ENCODE peak calls at places on chromosome 11, in five cellular contexts. One of them, this sample, is unnamed.

GRCh38 chr11:77590194-77590591 is 440 bp downstream of the AQP11 start:
- DNase-seq in lower leg skin: no peak
- DNase-seq in bronchial epithelial cell: peak; percentile 44
- DNase-seq in thoracic aorta: no peak
- DNase-seq in omental fat pad: no peak
- DNase-seq in this sample: no peak

GRCh38 chr11:109680127-109680526 is 258.1 kb downstream of the C11orf87 start:
- DNase-seq in lower leg skin: no peak
- DNase-seq in bronchial epithelial cell: peak; percentile 69
- DNase-seq in thoracic aorta: no peak
- DNase-seq in omental fat pad: no peak
- DNase-seq in this sample: no peak

GRCh38 chr11:78336877-78337553 is 80.6 kb downstream of the GAB2 start:
- DNase-seq in lower leg skin: no peak
- DNase-seq in bronchial epithelial cell: no peak
- DNase-seq in thoracic aorta: no peak
- DNase-seq in omental fat pad: no peak
- DNase-seq in this sample: no peak

GRCh38 chr11:65384301-65384889 is 1.9 kb upstream of the SLC25A45 start:
- DNase-seq in lower leg skin: no peak
- DNase-seq in bronchial epithelial cell: no peak
- DNase-seq in thoracic aorta: no peak
- DNase-seq in omental fat pad: no peak
- DNase-seq in this sample: no peak

GRCh38 chr11:10255388-10256125 is 38.5 kb downstream of the SBF2 start:
- DNase-seq in lower leg skin: no peak
- DNase-seq in bronchial epithelial cell: no peak
- DNase-seq in thoracic aorta: no peak
- DNase-seq in omental fat pad: no peak
- DNase-seq in this sample: no peak

GRCh38 chr11:57336111-57336666 is 497 bp upstream of the SSRP1 start:
- DNase-seq in lower leg skin: no peak
- DNase-seq in bronchial epithelial cell: no peak
- DNase-seq in thoracic aorta: no peak
- DNase-seq in omental fat pad: no peak
- DNase-seq in this sample: no peak

GRCh38 chr11:15607361-15608036 is 492.8 kb downstream of the INSC start:
- DNase-seq in lower leg skin: no peak
- DNase-seq in bronchial epithelial cell: no peak
- DNase-seq in thoracic aorta: no peak
- DNase-seq in omental fat pad: no peak
- DNase-seq in this sample: no peak

GRCh38 chr11:58830693-58831301 is 13.7 kb downstream of the GLYATL2 start:
- DNase-seq in lower leg skin: no peak
- DNase-seq in bronchial epithelial cell: no peak
- DNase-seq in thoracic aorta: no peak
- DNase-seq in omental fat pad: no peak
- DNase-seq in this sample: no peak

GRCh38 chr11:86671386-86672006 is 920 bp downstream of the ME3 start:
- DNase-seq in lower leg skin: peak; percentile 96
- DNase-seq in bronchial epithelial cell: no peak
- DNase-seq in thoracic aorta: no peak
- DNase-seq in omental fat pad: peak; percentile 51
- DNase-seq in this sample: no peak

GRCh38 chr11:64406221-64406946 is 47.4 kb downstream of the RPS6KA4 start:
- DNase-seq in lower leg skin: no peak
- DNase-seq in bronchial epithelial cell: no peak
- DNase-seq in thoracic aorta: no peak
- DNase-seq in omental fat pad: no peak
- DNase-seq in this sample: no peak

GRCh38 chr11:2904153-2905052 is 18.8 kb upstream of the CDKN1C start:
- DNase-seq in lower leg skin: no peak
- DNase-seq in bronchial epithelial cell: no peak
- DNase-seq in thoracic aorta: no peak
- DNase-seq in omental fat pad: no peak
- DNase-seq in this sample: no peak

GRCh38 chr11:104163100-104164027 is 583 bp downstream of the PDGFD start:
- DNase-seq in lower leg skin: peak; percentile 87
- DNase-seq in bronchial epithelial cell: peak; percentile 8
- DNase-seq in thoracic aorta: peak; percentile 5
- DNase-seq in omental fat pad: no peak
- DNase-seq in this sample: peak; percentile 64

GRCh38 chr11:126723665-126724045 is 276.9 kb downstream of the KIRREL3 start:
- DNase-seq in lower leg skin: no peak
- DNase-seq in bronchial epithelial cell: no peak
- DNase-seq in thoracic aorta: no peak
- DNase-seq in omental fat pad: no peak
- DNase-seq in this sample: no peak

GRCh38 chr11:21405403-21405802 is 736.0 kb downstream of the NELL1 start:
- DNase-seq in lower leg skin: no peak
- DNase-seq in bronchial epithelial cell: no peak
- DNase-seq in thoracic aorta: no peak
- DNase-seq in omental fat pad: no peak
- DNase-seq in this sample: no peak

GRCh38 chr11:96272542-96273306 is 70.3 kb downstream of the MAML2 start:
- DNase-seq in lower leg skin: no peak
- DNase-seq in bronchial epithelial cell: peak; percentile 43
- DNase-seq in thoracic aorta: no peak
- DNase-seq in omental fat pad: no peak
- DNase-seq in this sample: no peak

GRCh38 chr11:128648711-128649110 is 45.2 kb upstream of the FLI1 start:
- DNase-seq in lower leg skin: no peak
- DNase-seq in bronchial epithelial cell: no peak
- DNase-seq in thoracic aorta: no peak
- DNase-seq in omental fat pad: no peak
- DNase-seq in this sample: no peak

GRCh38 chr11:128642571-128642970 is 51.3 kb upstream of the FLI1 start:
- DNase-seq in lower leg skin: no peak
- DNase-seq in bronchial epithelial cell: peak; percentile 36
- DNase-seq in thoracic aorta: no peak
- DNase-seq in omental fat pad: no peak
- DNase-seq in this sample: no peak

GRCh38 chr11:128645968-128646367 is 47.9 kb upstream of the FLI1 start:
- DNase-seq in lower leg skin: no peak
- DNase-seq in bronchial epithelial cell: no peak
- DNase-seq in thoracic aorta: no peak
- DNase-seq in omental fat pad: no peak
- DNase-seq in this sample: no peak

DNA sequence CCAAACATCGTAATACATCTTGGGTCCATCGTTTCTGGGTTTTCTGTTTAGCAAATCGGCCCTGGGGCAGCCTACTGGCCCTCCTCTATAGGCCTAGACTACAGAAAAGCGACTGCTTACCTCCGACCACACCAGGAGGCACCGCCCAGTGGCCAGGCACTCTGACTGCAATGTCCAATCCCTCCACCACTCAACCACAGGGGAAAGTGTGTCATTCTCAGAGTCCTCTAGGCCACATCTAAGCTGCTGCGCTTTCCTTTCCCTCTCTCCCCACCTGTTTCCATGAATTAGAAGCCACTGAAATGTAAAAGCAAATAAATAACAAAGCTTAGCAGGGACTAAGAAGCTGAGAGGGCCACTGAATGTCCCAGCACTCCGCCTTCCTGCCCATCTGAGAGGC is 50.2 kb upstream of the FLI1 start:
- DNase-seq in lower leg skin: no peak
- DNase-seq in bronchial epithelial cell: no peak
- DNase-seq in thoracic aorta: no peak
- DNase-seq in omental fat pad: no peak
- DNase-seq in this sample: no peak
- TF ChIP-seq CTCF in lower leg skin: no peak
- TF ChIP-seq CTCF in bronchial epithelial cell: no peak
- TF ChIP-seq CTCF in thoracic aorta: no peak
- TF ChIP-seq CTCF in omental fat pad: no peak
- TF ChIP-seq CTCF in this sample: no peak

GRCh38 chr11:61792310-61793083 is at the start of the genes FEN1 and TMEM258:
- DNase-seq in lower leg skin: peak; percentile 98
- DNase-seq in bronchial epithelial cell: peak; percentile 86
- DNase-seq in thoracic aorta: peak; percentile 61
- DNase-seq in omental fat pad: peak; percentile 81
- DNase-seq in this sample: peak; percentile 60
- TF ChIP-seq CTCF in lower leg skin: no peak
- TF ChIP-seq CTCF in bronchial epithelial cell: peak; percentile 9
- TF ChIP-seq CTCF in thoracic aorta: peak; percentile 30
- TF ChIP-seq CTCF in omental fat pad: no peak
- TF ChIP-seq CTCF in this sample: peak; percentile 22

DNA sequence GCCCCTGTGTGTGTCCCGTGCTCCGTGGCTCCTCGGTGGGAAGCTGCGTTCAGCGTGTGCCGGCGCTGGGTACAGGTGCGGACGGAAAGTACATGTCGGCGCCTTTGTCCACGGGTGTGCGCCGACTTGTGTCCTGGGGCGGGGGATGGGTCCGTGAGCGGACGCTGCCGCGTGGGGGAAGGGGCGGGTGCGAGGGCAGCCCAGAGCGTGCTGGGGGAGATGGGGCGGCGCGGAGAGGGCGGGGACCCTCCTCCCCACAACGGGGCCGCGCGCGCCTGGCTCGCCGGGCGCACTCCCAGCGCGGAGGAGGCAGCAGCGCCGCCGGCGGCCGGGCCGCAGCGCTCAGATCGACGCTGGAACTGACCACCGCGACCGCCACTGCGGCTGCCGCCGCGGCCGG is 33.6 kb upstream of the RELT start:
- DNase-seq in lower leg skin: no peak
- DNase-seq in bronchial epithelial cell: no peak
- DNase-seq in thoracic aorta: no peak
- DNase-seq in omental fat pad: no peak
- DNase-seq in this sample: no peak
- TF ChIP-seq CTCF in lower leg skin: no peak
- TF ChIP-seq CTCF in bronchial epithelial cell: no peak
- TF ChIP-seq CTCF in thoracic aorta: no peak
- TF ChIP-seq CTCF in omental fat pad: no peak
- TF ChIP-seq CTCF in this sample: no peak

GRCh38 chr11:124541204-124541603 is 2.2 kb downstream of the OR8B12 start:
- DNase-seq in lower leg skin: no peak
- DNase-seq in bronchial epithelial cell: no peak
- DNase-seq in thoracic aorta: no peak
- DNase-seq in omental fat pad: no peak
- DNase-seq in this sample: no peak

GRCh38 chr11:124535552-124536232 is 7.8 kb downstream of the OR8B12 start:
- DNase-seq in lower leg skin: no peak
- DNase-seq in bronchial epithelial cell: peak; percentile 23
- DNase-seq in thoracic aorta: no peak
- DNase-seq in omental fat pad: no peak
- DNase-seq in this sample: no peak

GRCh38 chr11:124538019-124538418 is 5.4 kb downstream of the OR8B12 start:
- DNase-seq in lower leg skin: no peak
- DNase-seq in bronchial epithelial cell: no peak
- DNase-seq in thoracic aorta: no peak
- DNase-seq in omental fat pad: no peak
- DNase-seq in this sample: no peak

GRCh38 chr11:124536520-124536919 is 6.9 kb downstream of the OR8B12 start:
- DNase-seq in lower leg skin: peak; percentile 87
- DNase-seq in bronchial epithelial cell: peak; percentile 17
- DNase-seq in thoracic aorta: no peak
- DNase-seq in omental fat pad: no peak
- DNase-seq in this sample: peak; percentile 78
- TF ChIP-seq CTCF in lower leg skin: no peak
- TF ChIP-seq CTCF in bronchial epithelial cell: no peak
- TF ChIP-seq CTCF in thoracic aorta: no peak
- TF ChIP-seq CTCF in omental fat pad: no peak
- TF ChIP-seq CTCF in this sample: no peak

GRCh38 chr11:73323464-73323863 is 15.4 kb downstream of the ARHGEF17 start:
- DNase-seq in lower leg skin: peak; percentile 94
- DNase-seq in bronchial epithelial cell: no peak
- DNase-seq in thoracic aorta: peak; percentile 80
- DNase-seq in omental fat pad: no peak
- DNase-seq in this sample: peak; percentile 98
- TF ChIP-seq CTCF in lower leg skin: no peak
- TF ChIP-seq CTCF in bronchial epithelial cell: no peak
- TF ChIP-seq CTCF in thoracic aorta: no peak
- TF ChIP-seq CTCF in omental fat pad: no peak
- TF ChIP-seq CTCF in this sample: no peak

GRCh38 chr11:110774138-110775014 is 62.1 kb upstream of the ARHGAP20 start:
- DNase-seq in lower leg skin: no peak
- DNase-seq in bronchial epithelial cell: no peak
- DNase-seq in thoracic aorta: no peak
- DNase-seq in omental fat pad: no peak
- DNase-seq in this sample: no peak

GRCh38 chr11:110779108-110779507 is 66.9 kb upstream of the ARHGAP20 start:
- DNase-seq in lower leg skin: no peak
- DNase-seq in bronchial epithelial cell: no peak
- DNase-seq in thoracic aorta: no peak
- DNase-seq in omental fat pad: no peak
- DNase-seq in this sample: no peak

GRCh38 chr11:110776091-110776490 is 63.9 kb upstream of the ARHGAP20 start:
- DNase-seq in lower leg skin: no peak
- DNase-seq in bronchial epithelial cell: no peak
- DNase-seq in thoracic aorta: no peak
- DNase-seq in omental fat pad: no peak
- DNase-seq in this sample: no peak

GRCh38 chr11:110778351-110778750 is 66.1 kb upstream of the ARHGAP20 start:
- DNase-seq in lower leg skin: no peak
- DNase-seq in bronchial epithelial cell: no peak
- DNase-seq in thoracic aorta: no peak
- DNase-seq in omental fat pad: no peak
- DNase-seq in this sample: no peak

DNA sequence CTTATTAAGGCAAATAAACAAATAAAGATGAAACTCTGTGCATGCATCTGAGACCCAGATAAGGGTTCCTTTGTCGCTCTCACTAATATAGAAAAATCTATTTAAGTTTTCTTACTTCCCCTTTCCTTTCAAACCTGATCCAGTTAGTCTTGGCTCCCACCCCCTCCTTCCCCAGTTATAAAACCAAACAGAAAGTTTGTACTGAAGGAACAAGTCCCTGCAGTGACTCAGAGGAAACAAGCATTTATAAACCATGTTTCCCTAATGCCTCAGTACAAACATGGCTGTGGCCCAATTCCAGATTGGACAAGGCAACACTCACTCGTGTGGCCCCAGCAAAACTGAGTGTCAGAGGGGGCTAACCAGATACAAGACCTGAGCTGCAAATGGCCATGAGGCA is 65.5 kb upstream of the ARHGAP20 start:
- DNase-seq in lower leg skin: no peak
- DNase-seq in bronchial epithelial cell: peak; percentile 88
- DNase-seq in thoracic aorta: no peak
- DNase-seq in omental fat pad: no peak
- DNase-seq in this sample: no peak
- TF ChIP-seq CTCF in lower leg skin: no peak
- TF ChIP-seq CTCF in bronchial epithelial cell: no peak
- TF ChIP-seq CTCF in thoracic aorta: no peak
- TF ChIP-seq CTCF in omental fat pad: no peak
- TF ChIP-seq CTCF in this sample: no peak

GRCh38 chr11:112228706-112229105 is 2.5 kb downstream of the PTS start:
- DNase-seq in lower leg skin: no peak
- DNase-seq in bronchial epithelial cell: no peak
- DNase-seq in thoracic aorta: no peak
- DNase-seq in omental fat pad: no peak
- DNase-seq in this sample: no peak

GRCh38 chr11:112227471-112227870 is 1.2 kb downstream of the PTS start:
- DNase-seq in lower leg skin: no peak
- DNase-seq in bronchial epithelial cell: no peak
- DNase-seq in thoracic aorta: no peak
- DNase-seq in omental fat pad: no peak
- DNase-seq in this sample: no peak

GRCh38 chr11:112225753-112226061 is 521 bp upstream of the PTS start:
- DNase-seq in lower leg skin: no peak
- DNase-seq in bronchial epithelial cell: no peak
- DNase-seq in thoracic aorta: peak; percentile 46
- DNase-seq in omental fat pad: no peak
- DNase-seq in this sample: peak; percentile 90

GRCh38 chr11:112226062-112226921 is at the start of gene PTS:
- DNase-seq in lower leg skin: peak; percentile 96
- DNase-seq in bronchial epithelial cell: peak; percentile 75
- DNase-seq in thoracic aorta: peak; percentile 46
- DNase-seq in omental fat pad: peak; percentile 54
- DNase-seq in this sample: peak; percentile 19

GRCh38 chr11:112227002-112227401 is 774 bp downstream of the PTS start:
- DNase-seq in lower leg skin: no peak
- DNase-seq in bronchial epithelial cell: peak; percentile 45
- DNase-seq in thoracic aorta: no peak
- DNase-seq in omental fat pad: no peak
- DNase-seq in this sample: no peak
- TF ChIP-seq CTCF in lower leg skin: no peak
- TF ChIP-seq CTCF in bronchial epithelial cell: no peak
- TF ChIP-seq CTCF in thoracic aorta: no peak
- TF ChIP-seq CTCF in omental fat pad: no peak
- TF ChIP-seq CTCF in this sample: no peak

This sample was measured in ascending aorta.